ENCODE peak calls at places on chromosomes 4 and X, in six cellular contexts. W is D341Med, H is Caki2, X is iPS-NIHi11, N is NCI-H1694 treated with DMSO at 0.1 percent for 48 hours, J is SHP77. B is an unnamed sample.
A peak's percentile ranks its signal among the peaks of the same experiment; 100 is the strongest.

GRCh38 chrX:28880136-28880535 is 292.9 kb downstream of the IL1RAPL1 start:
- DNase-seq in W (no peak), H (no peak), X (no peak), N (no peak), J (no peak), B (no peak)

GRCh38 chr4:170772429-170772828 is 682.7 kb upstream of the AADAT start:
- DNase-seq in W (no peak), H (no peak), X (no peak), N (no peak), J (no peak), B (no peak)

GRCh38 chr4:15368906-15369305 is 58.9 kb upstream of the C1QTNF7 start:
- DNase-seq in W (no peak), H (no peak), X (no peak), N (no peak), J (no peak), B (no peak)

GRCh38 chrX:21806691-21807090 is 32.7 kb upstream of the MBTPS2 start:
- DNase-seq in W (no peak), H (peak; percentile 22), X (no peak), N (no peak), J (no peak), B (no peak)

GRCh38 chr4:183591301-183591700 is 67.7 kb downstream of the RWDD4 start:
- DNase-seq in W (no peak), H (no peak), X (no peak), N (no peak), J (no peak), B (no peak)

GRCh38 chr4:176939445-176939844 is 146.7 kb upstream of the VEGFC start:
- DNase-seq in W (no peak), H (no peak), X (no peak), N (no peak), J (no peak), B (no peak)

GRCh38 chr4:78644744-78645330 is 93.3 kb downstream of the ANXA3 start:
- DNase-seq in W (peak; percentile 77), H (peak; percentile 73), X (peak; percentile 66), N (no peak), J (peak; percentile 42), B (peak; percentile 59)

GRCh38 chr4:82948647-82949204 is 48.2 kb downstream of the THAP9 start:
- DNase-seq in W (no peak), H (no peak), X (no peak), N (no peak), J (no peak), B (no peak)

GRCh38 chr4:163663454-163664225 is 169.2 kb downstream of the TMA16 start:
- DNase-seq in W (no peak), H (no peak), X (no peak), N (no peak), J (no peak), B (no peak)

B was measured in H9.